ENCODE peak calls at places on chromosomes 2 and 18, in nine cellular contexts. I, R, Q, T, F, A, S, L and B are unnamed samples.

GRCh38 chr2:123732563-123732962 is 292.5 kb upstream of the CNTNAP5 start:
- DNase-seq in T (no peak), L (no peak), Q (no peak), S (peak; percentile 27), A (no peak), I (no peak), R (no peak), F (no peak), B (no peak)

GRCh38 chr2:165634855-165635254 is 159.2 kb downstream of the GALNT3 start:
- DNase-seq in R (peak; percentile 93), I (no peak), Q (peak; percentile 45), S (peak; percentile 4), T (peak; percentile 63), F (no peak), A (no peak), L (no peak), B (no peak)

GRCh38 chr18:2985628-2986027 is 27.3 kb downstream of the LPIN2 start:
- DNase-seq in Q (no peak), L (no peak), I (no peak), T (no peak), A (no peak), F (no peak), R (peak; percentile 84), S (peak; percentile 52), B (peak; percentile 40)

GRCh38 chr2:234448506-234449169 is 48.2 kb downstream of the ARL4C start:
- DNase-seq in Q (no peak), I (no peak), R (peak; percentile 23), S (no peak), F (no peak), T (no peak), L (no peak), A (no peak), B (no peak)

GRCh38 chr2:3117650-3118216 is 259.9 kb downstream of the EIPR1 start:
- DNase-seq in Q (no peak), L (no peak), I (no peak), F (no peak), R (no peak), S (no peak), A (no peak), T (no peak), B (no peak)

GRCh38 chr2:114108819-114109416 is 219.0 kb downstream of the ACTR3 start:
- DNase-seq in L (no peak), T (no peak), A (no peak), F (no peak), I (no peak), Q (no peak), S (no peak), R (no peak), B (no peak)

GRCh38 chr2:146821836-146822316 is 1023.0 kb upstream of the ACVR2A start:
- DNase-seq in Q (no peak), S (peak; percentile 59), A (no peak), L (no peak), F (no peak), T (no peak), I (no peak), R (peak; percentile 81), B (no peak)

GRCh38 chr2:226295123-226295522 is 504.5 kb downstream of the IRS1 start:
- DNase-seq in A (no peak), S (no peak), I (no peak), L (no peak), R (peak; percentile 7), F (no peak), Q (no peak), T (no peak), B (no peak)

GRCh38 chr2:218024336-218024735 is 21.5 kb upstream of the TNS1 start:
- DNase-seq in Q (peak; percentile 58), A (no peak), I (peak; percentile 43), F (no peak), S (no peak), R (no peak), T (peak; percentile 2), L (peak; percentile 12), B (no peak)

GRCh38 chr2:46878240-46878877 is 37.2 kb downstream of the MCFD2 start:
- DNase-seq in A (no peak), Q (no peak), T (no peak), S (no peak), R (no peak), L (no peak), F (no peak), I (no peak), B (no peak)

GRCh38 chr2:46877619-46878113 is 37.9 kb downstream of the MCFD2 start:
- DNase-seq in R (no peak), Q (no peak), I (no peak), A (no peak), T (no peak), L (no peak), F (no peak), S (no peak), B (no peak)

GRCh38 chr2:46876741-46877384 is 38.7 kb downstream of the MCFD2 start:
- DNase-seq in F (no peak), S (peak; percentile 84), I (peak; percentile 60), Q (peak; percentile 68), A (no peak), L (no peak), R (peak; percentile 87), T (no peak), B (no peak)

GRCh38 chr2:46879511-46879910 is 36.1 kb downstream of the MCFD2 start:
- DNase-seq in Q (no peak), R (no peak), T (no peak), L (no peak), A (no peak), F (no peak), I (no peak), S (no peak), B (no peak)

DNA sequence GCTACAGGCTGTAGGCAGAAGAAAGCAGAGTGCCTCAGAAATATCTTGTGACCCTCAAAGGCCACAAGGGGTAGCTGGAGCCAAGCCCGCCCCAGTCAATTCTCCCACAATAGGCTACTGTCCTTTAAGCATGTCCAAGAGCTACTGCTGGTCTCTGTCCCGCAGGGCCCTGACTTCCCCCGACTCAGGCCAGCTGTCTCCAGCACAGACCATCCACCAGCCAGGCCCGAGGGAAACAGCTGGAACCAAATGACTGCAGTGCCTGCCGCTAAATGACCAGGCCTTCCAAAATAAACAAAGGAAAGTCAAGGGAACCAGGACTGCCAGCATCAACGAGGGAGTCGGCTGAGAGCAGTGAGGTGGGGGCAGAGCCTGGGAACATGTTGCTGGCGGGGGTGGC is 36.7 kb downstream of the MCFD2 start:
- DNase-seq in F (no peak), T (no peak), A (no peak), I (no peak), S (no peak), L (no peak), R (no peak), Q (peak; percentile 88), B (no peak)
- TF ChIP-seq CTCF in F (no peak), T (no peak), A (peak; percentile 7), I (no peak), S (no peak), L (no peak), R (no peak), Q (no peak), B (no peak)

DNA sequence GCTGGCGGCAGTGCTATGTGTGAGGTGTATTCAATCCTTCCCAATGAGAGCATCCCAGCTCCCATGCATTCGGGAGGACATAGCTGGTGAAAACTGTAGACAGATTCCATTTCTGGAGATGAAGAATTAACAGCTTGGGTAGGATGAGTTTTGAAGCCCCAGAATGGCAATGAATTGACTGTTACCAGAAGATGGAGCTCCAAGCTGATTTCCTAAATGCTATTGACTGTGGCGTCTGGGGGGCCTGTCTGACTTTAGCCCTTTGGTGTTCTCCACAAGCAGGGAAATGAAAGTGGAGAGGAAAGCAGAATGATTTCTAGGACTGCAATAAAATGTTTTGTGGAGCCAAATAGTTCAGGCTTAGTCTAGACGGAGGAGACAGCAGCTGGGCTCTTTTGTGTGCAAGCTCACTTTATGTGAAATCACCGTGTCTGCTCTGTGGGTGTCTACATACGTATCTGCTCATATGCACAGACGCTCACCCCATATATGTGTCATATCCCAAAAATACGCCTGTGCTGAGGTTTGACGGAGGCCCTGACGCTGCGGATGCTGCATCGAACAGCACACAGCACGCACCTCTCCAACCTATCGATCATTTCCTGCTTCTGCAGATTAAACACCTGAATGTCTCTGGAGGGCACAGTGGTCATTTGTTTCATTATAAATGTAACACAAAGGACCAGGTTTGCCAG is 166.4 kb upstream of the PXDN start:
- DNase-seq in F (no peak), S (peak; percentile 22), T (no peak), R (peak; percentile 92), A (no peak), L (no peak), I (no peak), Q (no peak), B (no peak)
- TF ChIP-seq CTCF in F (no peak), S (peak; percentile 24), T (no peak), R (peak; percentile 84), A (no peak), L (no peak), I (no peak), Q (peak; percentile 61), B (no peak)

GRCh38 chr18:75173125-75173432 is 35.9 kb downstream of the PTGR3 start:
- DNase-seq in L (no peak), T (no peak), Q (no peak), I (no peak), A (no peak), R (peak; percentile 33), F (peak; percentile 47), S (no peak), B (peak; percentile 88)
- TF ChIP-seq CTCF in L (no peak), T (no peak), Q (peak; percentile 30), I (no peak), A (no peak), R (peak; percentile 34), F (peak; percentile 58), S (no peak), B (peak; percentile 39)

GRCh38 chr2:74715071-74715791 is 61.2 kb downstream of the SEMA4F start:
- DNase-seq in F (no peak), L (peak; percentile 69), T (peak; percentile 81), I (peak; percentile 87), Q (peak; percentile 81), A (peak; percentile 24), S (peak; percentile 84), R (peak; percentile 74), B (peak; percentile 85)
- TF ChIP-seq CTCF in F (peak; percentile 89), L (peak; percentile 84), T (peak; percentile 88), I (peak; percentile 81), Q (peak; percentile 91), A (peak; percentile 90), S (peak; percentile 73), R (peak; percentile 95), B (peak; percentile 92)